ENCODE peak calls at places on chromosomes 13 and 19, in four cellular contexts. M is transverse colon, O is right atrium auricular region, P is thoracic aorta. N is an unnamed sample. For H3K27me3, the result is how much of the 10 kb centered on the place peaks cover.

GRCh38 chr19:56595548-56595899 is 422 bp downstream of the ZNF71 start:
- DNase-seq in O (no peak), M (no peak), P (no peak), N (no peak)

GRCh38 chr19:39542198-39542597 is 2.2 kb upstream of the EID2 start:
- DNase-seq in P (no peak), O (no peak), M (no peak), N (no peak)

GRCh38 chr19:10835089-10835753 is 791 bp downstream of the TMED1 start:
- DNase-seq in M (no peak), P (no peak), O (no peak), N (no peak)

GRCh38 chr19:40154121-40154680 is 37.0 kb upstream of the MAP3K10 start:
- DNase-seq in O (no peak), M (no peak), P (no peak), N (no peak)

GRCh38 chr13:73782781-73783180 is 351.4 kb downstream of the KLF12 start:
- DNase-seq in P (no peak), O (no peak), M (no peak), N (no peak)

GRCh38 chr13:99386495-99386894 is 79.3 kb upstream of the GPR183 start:
- DNase-seq in P (no peak), O (peak), M (no peak), N (no peak)

GRCh38 chr19:40614595-40615411 is 13.6 kb downstream of the LTBP4 start:
- DNase-seq in O (peak), M (peak), P (no peak), N (peak)

GRCh38 chr19:29326351-29326750 is 113.4 kb upstream of the UQCRFS1 start:
- DNase-seq in M (no peak), P (no peak), O (peak), N (no peak)

GRCh38 chr19:11814707-11815050 is 606 bp downstream of the ZNF440 start:
- DNase-seq in M (peak), O (no peak), P (no peak), N (no peak)

GRCh38 chr13:97702614-97703013 is 250.9 kb upstream of the IPO5 start:
- DNase-seq in M (no peak), O (no peak), P (no peak), N (no peak)

GRCh38 chr13:49340161-49340560 is 92.4 kb downstream of the CDADC1 start:
- DNase-seq in O (no peak), P (no peak), M (no peak), N (no peak)

GRCh38 chr13:30905932-30906383 is at the start of gene MEDAG:
- DNase-seq in M (peak), O (peak), P (peak), N (no peak)

GRCh38 chr19:29326849-29327840 is 114.2 kb upstream of the UQCRFS1 start:
- DNase-seq in M (no peak), O (peak), P (no peak), N (no peak)

GRCh38 chr19:3550947-3551807 is 6.2 kb downstream of the MFSD12 start:
- DNase-seq in P (no peak), O (no peak), M (no peak), N (no peak)

DNA sequence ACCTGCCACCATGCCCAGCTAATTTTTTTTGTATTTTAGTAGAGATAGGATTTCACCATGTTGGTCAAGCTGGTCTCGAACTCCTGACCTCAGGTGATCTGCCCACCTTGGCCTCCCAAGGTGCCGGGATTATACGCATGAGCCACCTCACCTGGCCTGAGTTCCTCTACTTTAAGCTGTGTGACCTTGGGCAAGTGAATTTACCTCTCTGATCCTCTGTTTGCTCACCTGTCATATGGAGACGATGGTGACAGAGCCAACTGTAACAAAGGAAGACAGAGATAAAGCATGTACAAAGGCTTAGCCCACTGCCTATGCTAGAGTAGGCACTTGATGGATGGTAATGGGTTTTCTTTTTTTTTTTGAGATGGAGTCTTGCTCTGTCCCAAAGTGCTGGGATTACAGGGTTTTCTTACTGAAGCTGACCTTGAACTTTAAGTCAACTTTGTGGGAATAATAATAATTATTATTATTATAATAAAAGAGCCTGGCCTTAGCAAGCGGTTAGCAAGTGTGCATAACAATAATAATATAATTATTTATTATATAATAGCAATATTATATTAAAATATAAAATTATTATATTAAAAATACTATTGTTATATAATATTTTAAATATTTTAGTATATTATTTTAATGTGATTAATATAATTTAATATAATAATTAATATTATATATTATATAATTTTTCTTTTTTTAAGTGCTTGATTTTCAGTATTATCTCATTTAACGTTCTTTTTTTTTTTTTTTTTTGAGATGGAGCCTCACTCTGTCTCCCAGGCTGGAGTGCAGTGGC is 1.3 kb upstream of the ACER1 start:
- DNase-seq in M (no peak), P (no peak), O (no peak), N (no peak)
- H3K27me3 ChIP-seq in M (under half), P (under half), O (under half), N (under half)

GRCh38 chr13:101204270-101205011 is 211.9 kb downstream of the NALCN start:
- DNase-seq in O (no peak), M (no peak), P (no peak), N (peak)

GRCh38 chr13:101205408-101205807 is 210.9 kb downstream of the NALCN start:
- DNase-seq in O (no peak), M (no peak), P (no peak), N (no peak)

GRCh38 chr13:101202590-101202989 is 213.7 kb downstream of the NALCN start:
- DNase-seq in M (no peak), P (no peak), O (no peak), N (no peak)
- TF ChIP-seq CTCF in M (no peak), P (no peak), O (no peak), N (no peak)

GRCh38 chr19:708154-709141 is at the start of gene PALM:
- DNase-seq in O (no peak), P (no peak), M (no peak), N (no peak)

GRCh38 chr19:709196-709964 is 645 bp downstream of the PALM start:
- DNase-seq in M (no peak), P (no peak), O (no peak), N (no peak)

GRCh38 chr19:709965-710714 is 1.4 kb downstream of the PALM start:
- DNase-seq in P (no peak), M (no peak), O (peak), N (no peak)

GRCh38 chr19:711224-711623 is 2.5 kb downstream of the PALM start:
- DNase-seq in O (no peak), P (no peak), M (no peak), N (no peak)

DNA sequence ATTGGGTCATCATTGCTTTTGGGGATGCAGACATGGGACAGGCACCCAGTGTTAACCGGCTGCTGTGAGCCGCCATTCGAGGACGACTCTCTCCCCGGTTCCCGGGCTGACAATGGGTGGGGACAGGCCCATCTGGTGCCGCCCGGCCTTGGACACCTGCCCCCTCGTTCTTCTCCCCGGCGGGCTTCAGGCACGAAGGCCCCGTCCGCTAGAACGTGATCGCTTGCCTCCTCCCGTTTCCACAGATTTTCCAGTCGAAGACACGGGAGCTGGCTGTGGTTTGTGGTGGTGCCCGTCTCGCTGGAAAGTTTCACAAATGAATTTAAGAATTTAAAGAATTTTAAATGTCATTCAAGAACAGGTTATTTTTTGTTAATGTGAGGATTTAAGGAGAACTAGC is 2.0 kb downstream of the PALM start:
- DNase-seq in O (no peak), P (no peak), M (no peak), N (no peak)
- H3K4me3 ChIP-seq in O (peak), P (no peak), M (peak), N (no peak)

DNA sequence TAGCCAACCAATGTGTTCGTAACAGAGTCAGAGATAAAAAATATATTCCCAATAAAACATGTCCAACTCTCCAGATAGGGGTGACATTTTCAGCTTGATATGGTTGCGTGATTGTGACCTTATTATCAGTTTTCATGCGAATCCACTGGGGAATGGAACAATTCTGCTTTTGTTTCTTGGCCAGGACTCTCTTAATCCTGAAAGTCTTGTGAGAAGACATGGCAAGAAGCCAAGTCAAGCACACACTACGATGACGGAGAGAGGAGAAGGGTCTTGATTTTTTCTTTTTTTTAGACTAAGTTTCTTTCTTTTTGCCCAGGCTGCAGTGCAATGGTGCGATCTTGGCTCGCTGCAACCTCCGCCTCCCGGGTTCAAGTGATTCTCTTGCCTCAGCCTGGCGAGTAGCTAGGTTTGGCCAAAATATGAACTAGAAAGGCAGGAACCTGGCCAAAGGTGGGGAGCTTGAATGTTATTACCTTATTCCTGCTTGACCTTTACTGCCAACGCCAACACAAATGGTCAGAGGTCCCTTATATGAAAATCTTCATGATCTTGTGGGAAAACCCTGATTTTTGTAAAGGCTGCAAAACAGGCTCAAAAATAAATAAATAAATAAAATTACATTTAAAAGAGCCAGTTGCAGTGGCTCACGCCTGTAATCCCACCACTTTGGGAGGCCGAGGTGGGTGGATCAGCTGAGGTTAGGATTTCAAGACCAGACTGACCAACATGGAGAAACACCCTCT is 14.5 kb downstream of the ZNF816 start:
- DNase-seq in M (no peak), O (no peak), P (no peak), N (no peak)
- H3K27me3 ChIP-seq in M (under half), O (under half), P (under half), N (under half)

DNA sequence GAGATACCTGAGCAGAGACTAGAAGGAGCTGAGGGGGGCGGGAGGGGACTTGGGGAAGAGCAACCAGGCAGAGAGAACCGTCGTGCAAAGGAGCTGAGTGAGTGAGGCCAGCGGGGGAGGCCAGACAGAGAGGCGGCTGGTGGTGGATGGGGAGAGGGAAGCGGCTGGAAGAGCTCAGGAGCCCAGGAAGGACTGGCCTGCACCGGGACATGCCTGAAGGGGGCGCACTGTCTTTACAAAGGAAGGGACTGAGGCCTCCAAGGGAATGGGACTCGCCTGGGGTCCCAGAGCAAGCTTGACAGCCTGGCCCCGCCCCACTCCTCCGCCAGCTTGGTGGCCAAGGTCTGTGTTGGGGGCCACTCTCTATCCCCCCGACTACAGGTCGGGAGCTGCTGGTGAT is 14.9 kb downstream of the ONECUT3 start:
- DNase-seq in O (no peak), M (peak), P (no peak), N (no peak)
- TF ChIP-seq CTCF in O (no peak), M (no peak), P (no peak), N (peak)

GRCh38 chr13:39823063-39823713 is 167.7 kb downstream of the COG6 start:
- DNase-seq in O (no peak), P (no peak), M (no peak), N (no peak)
- H3K4me3 ChIP-seq in O (no peak), P (no peak), M (no peak), N (no peak)

DNA sequence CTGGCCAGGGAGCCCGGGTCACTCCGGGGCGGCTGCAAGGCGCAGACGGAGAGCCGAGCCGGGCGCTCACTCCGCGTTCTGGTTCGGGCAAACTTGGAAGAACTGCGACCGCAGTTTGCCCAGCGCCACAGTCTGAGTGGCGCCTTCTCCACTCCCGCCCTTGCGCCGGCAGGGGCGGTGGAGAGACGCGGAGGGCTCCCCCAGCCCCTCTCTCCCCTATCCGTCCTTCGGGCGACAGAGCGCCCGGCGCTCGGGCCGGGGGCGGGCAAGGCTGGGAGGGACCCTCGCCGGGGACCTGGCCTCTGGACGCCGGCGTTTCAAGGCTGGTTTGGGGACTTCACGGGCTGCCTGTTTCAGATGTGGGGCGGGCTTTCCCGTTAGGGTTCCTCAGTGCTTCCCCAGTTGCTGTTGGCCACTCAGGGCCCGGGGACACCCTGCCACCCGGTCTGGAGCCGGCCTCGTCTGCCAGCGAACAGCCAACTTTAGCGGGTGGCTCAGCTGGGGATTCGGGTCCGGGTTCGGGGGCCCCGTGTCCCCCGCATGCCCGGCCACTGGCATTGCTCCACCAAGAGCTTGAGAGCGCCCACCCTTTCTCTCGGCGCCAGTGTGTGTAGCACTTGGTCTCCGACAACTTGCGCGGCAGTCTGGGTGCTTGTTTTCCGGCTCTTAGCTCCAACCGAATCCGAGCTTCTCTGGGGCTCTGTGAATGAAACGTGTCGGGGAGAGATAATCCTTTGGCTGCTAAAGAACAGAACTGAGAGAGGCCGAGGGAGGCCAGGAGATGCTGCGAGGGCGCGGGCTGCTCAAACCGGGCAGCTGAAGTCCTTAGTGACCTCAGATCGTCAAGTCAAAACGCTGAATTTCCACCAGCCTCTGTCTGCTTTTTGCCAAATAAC is 1.5 kb downstream of the GPC6 start:
- DNase-seq in O (peak), P (no peak), M (peak), N (no peak)
- H3K27me3 ChIP-seq in O (under half), P (under half), M (under half), N (under half)

N was measured in BJ.